ENCODE peak calls at places on chromosomes 7 and 10, in eight cellular contexts. B is neural progenitor cell, X is MM.1S, Z is hepatocyte, Y is HCT116, W is IMR-90, P is GM23338, C is fibroblast of lung. I is an unnamed sample. For H3K4me1, the result is how much of the 10 kb centered on the place peaks cover.

GRCh38 chr7:3063016-3063753 is 19.5 kb upstream of the CARD11 start:
- DNase-seq in B (no peak), X (peak), Z (no peak), Y (no peak), W (no peak), P (no peak), C (no peak), I (no peak)

GRCh38 chr7:134477954-134478353 is 19.1 kb upstream of the AKR1B1 start:
- DNase-seq in B (no peak), X (no peak), Z (no peak), Y (no peak), W (peak), P (no peak), C (peak), I (no peak)

GRCh38 chr10:9670911-9671310 is 1346.8 kb upstream of the CELF2 start:
- DNase-seq in B (no peak), X (no peak), Z (no peak), Y (no peak), W (no peak), P (peak), C (no peak), I (no peak)

GRCh38 chr10:74177140-74177677 is 26.2 kb downstream of the ADK start:
- DNase-seq in B (no peak), X (no peak), Z (peak), Y (no peak), W (peak), P (peak), C (peak), I (peak)

GRCh38 chr7:19708397-19709248 is at the start of gene POLR1F:
- DNase-seq in B (peak), X (peak), Z (peak), Y (peak), W (peak), P (peak), C (peak), I (peak)

GRCh38 chr10:7956508-7956907 is 98.0 kb upstream of the GATA3 start:
- DNase-seq in B (no peak), X (peak), Z (no peak), Y (no peak), W (peak), P (no peak), C (peak), I (peak)

GRCh38 chr7:7820409-7820808 is 102.0 kb upstream of the RPA3 start:
- DNase-seq in B (peak), X (peak), Z (no peak), Y (no peak), W (no peak), P (no peak), C (no peak), I (no peak)

GRCh38 chr10:101050206-101051069 is 11.4 kb upstream of the KAZALD1 start:
- DNase-seq in B (peak), X (peak), Z (peak), Y (no peak), W (no peak), P (peak), C (peak), I (peak)

GRCh38 chr10:108424656-108425055 is 1260.2 kb upstream of the SORCS1 start:
- DNase-seq in B (no peak), X (no peak), Z (no peak), Y (no peak), W (peak), P (no peak), C (peak), I (no peak)

GRCh38 chr7:85483205-85483604 is 296.3 kb upstream of the SEMA3D start:
- DNase-seq in B (no peak), X (no peak), Z (no peak), Y (no peak), W (peak), P (no peak), C (peak), I (no peak)

GRCh38 chr10:129756912-129757861 is 206.9 kb downstream of the EBF3 start:
- DNase-seq in B (no peak), X (no peak), Z (no peak), Y (no peak), W (no peak), P (no peak), C (no peak), I (no peak)

GRCh38 chr10:75616874-75617478 is 185.6 kb downstream of the LRMDA start:
- DNase-seq in B (no peak), X (no peak), Z (no peak), Y (no peak), W (no peak), P (no peak), C (no peak), I (no peak)

GRCh38 chr10:43444313-43444712 is 7.4 kb downstream of the ZNF487 start:
- DNase-seq in B (no peak), X (no peak), Z (no peak), Y (no peak), W (no peak), P (no peak), C (no peak), I (no peak)

GRCh38 chr10:69629897-69630650 is at the start of gene FAM241B:
- DNase-seq in B (peak), X (peak), Z (peak), Y (peak), W (peak), P (peak), C (peak), I (no peak)

GRCh38 chr10:132309466-132309865 is 1.7 kb upstream of the STK32C start:
- DNase-seq in B (no peak), X (no peak), Z (no peak), Y (no peak), W (no peak), P (no peak), C (no peak), I (no peak)

GRCh38 chr10:30829921-30830671 is 200.5 kb upstream of the LYZL2 start:
- DNase-seq in B (no peak), X (no peak), Z (no peak), Y (no peak), W (peak), P (no peak), C (peak), I (no peak)

GRCh38 chr7:132518102-132518838 is 58.0 kb downstream of the PLXNA4 start:
- DNase-seq in B (peak), X (no peak), Z (no peak), Y (peak), W (no peak), P (peak), C (no peak), I (peak)

GRCh38 chr7:104241581-104241980 is 33.8 kb upstream of the ORC5 start:
- DNase-seq in B (no peak), X (no peak), Z (no peak), Y (no peak), W (no peak), P (no peak), C (no peak), I (no peak)

GRCh38 chr10:4812952-4813351 is 13.1 kb upstream of the AKR1E2 start:
- DNase-seq in B (no peak), X (no peak), Z (peak), Y (peak), W (peak), P (no peak), C (peak), I (no peak)

GRCh38 chr10:70920519-70920918 is 32.2 kb upstream of the PCBD1 start:
- DNase-seq in B (no peak), X (no peak), Z (no peak), Y (no peak), W (no peak), P (no peak), C (no peak), I (no peak)

GRCh38 chr7:84228526-84228925 is 33.9 kb upstream of the SEMA3A start:
- DNase-seq in B (peak), X (no peak), Z (no peak), Y (no peak), W (no peak), P (peak), C (no peak), I (no peak)

GRCh38 chr7:157601530-157601929 is 264.7 kb downstream of the DNAJB6 start:
- DNase-seq in B (no peak), X (no peak), Z (no peak), Y (no peak), W (no peak), P (no peak), C (no peak), I (no peak)

GRCh38 chr7:14639801-14640200 is 262.8 kb downstream of the DGKB start:
- DNase-seq in B (no peak), X (no peak), Z (no peak), Y (no peak), W (no peak), P (no peak), C (no peak), I (no peak)

GRCh38 chr7:27235387-27236052 is 7.1 kb upstream of the EVX1 start:
- DNase-seq in B (peak), X (no peak), Z (peak), Y (peak), W (no peak), P (peak), C (no peak), I (no peak)

GRCh38 chr10:128542659-128543058 is 416.4 kb upstream of the MKI67 start:
- DNase-seq in B (no peak), X (no peak), Z (no peak), Y (no peak), W (no peak), P (no peak), C (no peak), I (no peak)

GRCh38 chr10:63504145-63504881 is 16.9 kb upstream of the REEP3 start:
- DNase-seq in B (no peak), X (no peak), Z (no peak), Y (no peak), W (no peak), P (peak), C (no peak), I (no peak)

GRCh38 chr7:101201695-101202602 is 1.1 kb upstream of the MOGAT3 start:
- DNase-seq in B (peak), X (no peak), Z (no peak), Y (no peak), W (no peak), P (peak), C (no peak), I (no peak)

GRCh38 chr10:69902835-69903535 is 101.3 kb downstream of the COL13A1 start:
- DNase-seq in B (no peak), X (no peak), Z (no peak), Y (no peak), W (no peak), P (no peak), C (no peak), I (no peak)

GRCh38 chr10:42754155-42755027 is 28.2 kb upstream of the BMS1 start:
- DNase-seq in B (peak), X (no peak), Z (peak), Y (no peak), W (no peak), P (peak), C (peak), I (no peak)

GRCh38 chr7:16978358-16979244 is 96.8 kb upstream of the AGR3 start:
- DNase-seq in B (no peak), X (no peak), Z (no peak), Y (no peak), W (peak), P (peak), C (peak), I (no peak)

GRCh38 chr7:154919324-154920222 is 83.4 kb downstream of the PAXIP1 start:
- DNase-seq in B (no peak), X (no peak), Z (no peak), Y (no peak), W (no peak), P (no peak), C (no peak), I (no peak)

GRCh38 chr10:132664407-132664806 is 121.5 kb downstream of the NKX6-2 start:
- DNase-seq in B (no peak), X (no peak), Z (no peak), Y (no peak), W (no peak), P (no peak), C (no peak), I (no peak)

GRCh38 chr10:88152720-88153119 is 289.3 kb downstream of the PTEN start:
- DNase-seq in B (no peak), X (peak), Z (peak), Y (peak), W (peak), P (no peak), C (peak), I (peak)

GRCh38 chr10:10330481-10330880 is 687.2 kb upstream of the CELF2 start:
- DNase-seq in B (no peak), X (no peak), Z (no peak), Y (no peak), W (peak), P (no peak), C (peak), I (no peak)

GRCh38 chr10:46520381-46520780 is 36.1 kb downstream of the GPRIN2 start:
- DNase-seq in B (no peak), X (no peak), Z (no peak), Y (no peak), W (no peak), P (no peak), C (no peak), I (no peak)

GRCh38 chr7:38307640-38308039 is 34.2 kb upstream of the TARP start:
- DNase-seq in B (no peak), X (no peak), Z (no peak), Y (no peak), W (no peak), P (no peak), C (no peak), I (no peak)

GRCh38 chr10:43372751-43373445 is 1.5 kb downstream of the FXYD4 start:
- DNase-seq in B (peak), X (no peak), Z (no peak), Y (no peak), W (no peak), P (no peak), C (no peak), I (no peak)

GRCh38 chr10:123149162-123149567 is 1.2 kb downstream of the HMX2 start:
- DNase-seq in B (no peak), X (no peak), Z (no peak), Y (no peak), W (no peak), P (no peak), C (no peak), I (no peak)
- H3K4me1 ChIP-seq in B (under half), X (under half), Z (under half), Y (under half), W (under half), P (half or more), C (under half), I (under half)

GRCh38 chr7:22561356-22561755 is 61.4 kb upstream of the STEAP1B start:
- DNase-seq in B (peak), X (no peak), Z (peak), Y (no peak), W (peak), P (peak), C (peak), I (no peak)
- H2AFZ ChIP-seq in B (no peak), X (no peak), Z (no peak), Y (no peak), W (peak), P (no peak), C (no peak), I (no peak)

DNA sequence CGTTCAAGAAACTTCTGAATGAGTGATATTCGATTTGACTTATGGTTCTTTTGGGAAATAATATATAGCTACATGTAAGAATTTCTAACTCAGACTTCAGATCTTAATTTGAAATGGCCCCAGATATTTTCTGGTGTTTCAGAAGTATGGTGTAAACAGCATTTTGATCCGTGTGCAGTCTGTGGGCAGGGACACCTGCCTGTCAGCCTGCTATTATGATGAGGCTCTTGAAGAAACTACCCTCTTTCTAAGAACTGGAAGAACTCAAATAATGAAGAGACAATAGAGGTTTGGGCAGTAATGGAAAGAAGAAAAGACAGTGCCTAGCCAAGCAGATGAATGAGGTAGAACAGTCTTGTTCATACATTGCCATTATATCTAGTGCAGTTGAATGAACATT is 256.6 kb downstream of the ARHGAP21 start:
- DNase-seq in B (no peak), X (no peak), Z (no peak), Y (no peak), W (no peak), P (no peak), C (peak), I (no peak)
- H3K4me3 ChIP-seq in B (no peak), X (peak), Z (peak), Y (peak), W (peak), P (no peak), C (no peak), I (no peak)

GRCh38 chr7:936131-937054 is 18.1 kb downstream of the ADAP1 start:
- DNase-seq in B (no peak), X (no peak), Z (peak), Y (peak), W (peak), P (no peak), C (peak), I (no peak)

GRCh38 chr7:939843-940242 is 14.6 kb downstream of the ADAP1 start:
- DNase-seq in B (no peak), X (no peak), Z (no peak), Y (no peak), W (no peak), P (no peak), C (no peak), I (no peak)

GRCh38 chr7:940599-941408 is 13.7 kb downstream of the ADAP1 start:
- DNase-seq in B (no peak), X (no peak), Z (no peak), Y (no peak), W (no peak), P (no peak), C (no peak), I (no peak)

GRCh38 chr7:937851-938484 is 16.5 kb downstream of the ADAP1 start:
- DNase-seq in B (no peak), X (no peak), Z (no peak), Y (no peak), W (no peak), P (no peak), C (no peak), I (no peak)

GRCh38 chr7:938546-939185 is 15.8 kb downstream of the ADAP1 start:
- DNase-seq in B (no peak), X (no peak), Z (no peak), Y (no peak), W (no peak), P (no peak), C (no peak), I (no peak)
- H3K4me1 ChIP-seq in B (under half), X (under half), Z (under half), Y (under half), W (under half), P (under half), C (under half), I (under half)

GRCh38 chr10:100008708-100009282 is 952 bp downstream of the DNMBP start:
- DNase-seq in B (no peak), X (no peak), Z (no peak), Y (no peak), W (no peak), P (no peak), C (peak), I (peak)

GRCh38 chr10:100007239-100008141 is 2.3 kb downstream of the DNMBP start:
- DNase-seq in B (no peak), X (no peak), Z (no peak), Y (no peak), W (no peak), P (no peak), C (peak), I (peak)

GRCh38 chr10:100004805-100005510 is 4.8 kb downstream of the DNMBP start:
- DNase-seq in B (no peak), X (no peak), Z (no peak), Y (no peak), W (no peak), P (no peak), C (no peak), I (no peak)

GRCh38 chr10:100008142-100008522 is 1.6 kb downstream of the DNMBP start:
- DNase-seq in B (no peak), X (no peak), Z (no peak), Y (no peak), W (peak), P (no peak), C (peak), I (no peak)

GRCh38 chr10:100006241-100006886 is 3.4 kb downstream of the DNMBP start:
- DNase-seq in B (no peak), X (no peak), Z (peak), Y (peak), W (peak), P (no peak), C (peak), I (peak)
- H2AFZ ChIP-seq in B (no peak), X (no peak), Z (no peak), Y (no peak), W (no peak), P (no peak), C (no peak), I (no peak)

DNA sequence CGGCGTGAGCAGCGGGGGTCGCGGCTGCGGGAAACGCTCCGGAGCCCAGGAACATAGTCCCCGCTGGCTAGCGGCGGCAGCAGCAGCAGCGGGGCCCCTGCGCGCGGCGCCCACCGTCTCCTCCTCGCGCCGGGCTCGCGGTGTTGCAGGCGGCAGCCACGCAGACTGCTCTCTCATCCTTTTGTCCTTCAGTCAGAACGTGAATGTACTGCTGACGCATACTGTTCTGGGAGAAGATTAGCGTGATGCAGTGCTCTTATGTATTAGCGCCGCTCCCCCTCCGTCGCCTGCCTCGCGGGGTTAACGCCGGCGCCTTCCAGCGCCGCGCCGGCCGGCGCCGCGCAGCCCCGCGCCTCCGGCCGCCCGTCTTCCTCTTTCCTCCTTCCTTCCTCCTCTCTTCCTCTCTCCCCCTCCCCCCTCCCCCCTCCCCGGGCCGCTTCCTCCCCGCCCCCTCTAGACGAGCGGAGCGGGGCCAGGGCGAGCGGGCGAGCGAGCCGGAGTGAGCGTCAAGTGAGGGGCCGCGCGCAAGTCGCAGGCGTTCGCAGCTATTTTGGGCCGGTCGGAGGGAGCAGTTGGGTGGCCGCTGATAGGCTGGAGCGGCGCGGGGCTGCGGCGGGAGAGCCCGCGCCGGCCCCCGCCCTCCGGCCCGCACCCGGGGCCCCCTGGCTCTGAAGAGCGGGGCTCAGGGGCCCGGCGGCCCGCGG is 816 bp upstream of the LRRC4 start:
- DNase-seq in B (peak), X (no peak), Z (peak), Y (no peak), W (peak), P (peak), C (peak), I (peak)
- H3K4me3 ChIP-seq in B (peak), X (no peak), Z (peak), Y (no peak), W (peak), P (peak), C (peak), I (peak)

GRCh38 chr10:6168059-6168458 is 34.7 kb upstream of the PFKFB3 start:
- DNase-seq in B (no peak), X (no peak), Z (no peak), Y (no peak), W (no peak), P (no peak), C (no peak), I (no peak)
- H3K4me1 ChIP-seq in B (under half), X (under half), Z (under half), Y (under half), W (under half), P (under half), C (under half), I (under half)

DNA sequence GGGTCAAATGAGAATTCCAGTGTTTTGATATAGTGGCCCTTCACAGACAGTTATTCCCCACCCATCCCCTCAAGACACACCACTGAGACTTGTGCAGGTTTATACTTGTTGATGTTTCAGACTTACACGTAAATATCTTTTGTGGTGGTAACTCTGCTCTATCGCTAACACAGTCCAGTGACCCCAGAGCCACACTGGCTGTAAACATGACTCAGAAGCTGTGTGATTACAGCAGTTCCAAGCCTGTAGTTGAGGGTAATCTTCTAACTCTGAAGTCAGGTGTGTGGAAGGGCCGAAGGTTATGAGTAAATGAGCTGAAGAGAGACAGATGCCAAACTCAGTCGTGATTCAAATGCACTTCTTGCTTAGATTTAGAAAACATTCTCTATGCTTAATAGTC is 19.4 kb downstream of the NOBOX start:
- DNase-seq in B (no peak), X (peak), Z (peak), Y (peak), W (no peak), P (no peak), C (no peak), I (no peak)
- H2AFZ ChIP-seq in B (no peak), X (no peak), Z (no peak), Y (peak), W (no peak), P (peak), C (no peak), I (no peak)

I was measured in OCI-LY7.